ENCODE peak calls at places on chromosome 17, in eight cellular contexts. L is aorta; Q is H54; M is OCI-LY7; Z is HuH-7; W is CD8-positive, alpha-beta T cell; C is GF-D8; R is T47D. I is an unnamed sample.

GRCh38 chr17:81558941-81559806 is 7.0 kb upstream of the FAAP100 start:
- DNase-seq in L (no peak), Q (no peak), M (no peak), Z (peak; percentile 54), W (no peak), C (no peak), R (no peak), I (no peak)

GRCh38 chr17:41967141-41967920 is 736 bp downstream of the CNP start:
- DNase-seq in L (no peak), Q (no peak), M (peak; percentile 49), Z (no peak), W (peak; percentile 46), C (no peak), R (no peak), I (no peak)

GRCh38 chr17:59846391-59847165 is 46.2 kb downstream of the TUBD1 start:
- DNase-seq in L (peak; percentile 61), Q (no peak), M (peak; percentile 53), Z (no peak), W (no peak), C (no peak), R (peak; percentile 95), I (peak; percentile 85)

GRCh38 chr17:64984776-64985521 is 65.7 kb upstream of the LRRC37A3 start:
- DNase-seq in L (no peak), Q (no peak), M (peak; percentile 61), Z (no peak), W (peak; percentile 80), C (peak; percentile 53), R (peak; percentile 61), I (peak; percentile 64)

GRCh38 chr17:78669975-78670518 is 92.9 kb upstream of the DNAH17 start:
- DNase-seq in L (peak; percentile 73), Q (no peak), M (no peak), Z (no peak), W (no peak), C (no peak), R (no peak), I (no peak)

GRCh38 chr17:70913086-70913485 is 743.8 kb downstream of the KCNJ2 start:
- DNase-seq in L (no peak), Q (no peak), M (no peak), Z (no peak), W (no peak), C (no peak), R (no peak), I (no peak)

GRCh38 chr17:1398900-1399299 is 1.1 kb downstream of the YWHAE start:
- DNase-seq in L (peak; percentile 40), Q (no peak), M (peak; percentile 44), Z (no peak), W (no peak), C (no peak), R (peak; percentile 21), I (peak; percentile 55)

GRCh38 chr17:74199306-74200092 is 4.0 kb upstream of the RPL38 start:
- DNase-seq in L (peak; percentile 89), Q (peak; percentile 85), M (peak; percentile 64), Z (peak; percentile 85), W (peak; percentile 49), C (no peak), R (peak; percentile 75), I (peak; percentile 43)

GRCh38 chr17:74274060-74274702 is at the start of gene DNAI2:
- DNase-seq in L (peak; percentile 82), Q (no peak), M (no peak), Z (no peak), W (peak; percentile 33), C (no peak), R (no peak), I (no peak)

GRCh38 chr17:83186226-83186625 is 106.8 kb downstream of the METRNL start:
- DNase-seq in L (peak; percentile 65), Q (no peak), M (no peak), Z (no peak), W (no peak), C (no peak), R (no peak), I (no peak)